ENCODE peak calls at places on chromosomes 4 and X, in seven cellular contexts. H is BE2C, F is astrocyte of the spinal cord, O is HTR-8/SVneo, A is endothelial cell, Y is 8988T, Z is fibroblast of gingiva. R is an unnamed sample.

GRCh38 chr4:142596595-142596994 is 249.5 kb downstream of the INPP4B start:
- DNase-seq in O (no peak), A (no peak), H (no peak), Z (no peak), Y (no peak), F (no peak), R (no peak)

GRCh38 chrX:112857478-112857878 is 16.8 kb upstream of the AMOT start:
- DNase-seq in O (no peak), A (no peak), Z (no peak), H (no peak), F (no peak), Y (no peak), R (no peak)

GRCh38 chrX:103155201-103155600 is 59.7 kb upstream of the BEX4 start:
- DNase-seq in Y (no peak), H (no peak), F (no peak), Z (peak), O (no peak), A (no peak), R (no peak)

GRCh38 chrX:139924696-139925094 is 8.2 kb downstream of the ATP11C start:
- DNase-seq in O (no peak), Z (no peak), F (no peak), Y (no peak), A (no peak), H (no peak), R (no peak)

GRCh38 chr4:107760281-107760947 is 40.4 kb upstream of the PAPSS1 start:
- DNase-seq in Z (peak), O (no peak), F (no peak), A (no peak), H (peak), Y (no peak), R (no peak)

GRCh38 chrX:46582964-46583363 is 9.4 kb downstream of the CHST7 start:
- DNase-seq in F (peak), H (no peak), A (no peak), O (no peak), Z (peak), Y (no peak), R (no peak)

GRCh38 chr4:122086338-122086737 is 65.8 kb upstream of the BLTP1 start:
- DNase-seq in F (no peak), Y (no peak), Z (peak), O (no peak), A (no peak), H (no peak), R (no peak)

GRCh38 chr4:137307806-137308205 is 224.5 kb downstream of the PCDH18 start:
- DNase-seq in Z (peak), A (no peak), Y (no peak), F (peak), O (peak), H (no peak), R (peak)

GRCh38 chr4:88696620-88697019 is 1.0 kb downstream of the NAP1L5 start:
- DNase-seq in O (no peak), Z (no peak), A (no peak), H (no peak), Y (no peak), F (no peak), R (peak)

GRCh38 chrX:57227691-57228090 is 58.8 kb upstream of the FAAH2 start:
- DNase-seq in O (no peak), A (no peak), H (no peak), Z (no peak), Y (no peak), F (no peak), R (no peak)

GRCh38 chr4:40897557-40898203 is 147.9 kb downstream of the NSUN7 start:
- DNase-seq in Y (peak), H (peak), Z (peak), A (peak), F (peak), O (peak), R (peak)

GRCh38 chrX:139518475-139518874 is 12.1 kb upstream of the F9 start:
- DNase-seq in A (no peak), Y (no peak), F (no peak), Z (no peak), H (no peak), O (no peak), R (no peak)

GRCh38 chr4:57102050-57102564 is 8.1 kb downstream of the IGFBP7 start:
- DNase-seq in H (peak), F (peak), O (no peak), A (no peak), Z (peak), Y (no peak), R (peak)

GRCh38 chrX:22975786-22976185 is 24.0 kb upstream of the DDX53 start:
- DNase-seq in Z (no peak), A (no peak), Y (no peak), H (no peak), F (no peak), O (no peak), R (no peak)

GRCh38 chrX:132491191-132491590 is 2.4 kb upstream of the MBNL3 start:
- DNase-seq in A (no peak), Z (no peak), F (no peak), H (no peak), O (no peak), Y (no peak), R (peak)

GRCh38 chrX:44019911-44020310 is 46.7 kb upstream of the NDP start:
- DNase-seq in Y (no peak), F (no peak), O (no peak), A (no peak), H (no peak), Z (no peak), R (no peak)

GRCh38 chrX:13001961-13002671 is 27.2 kb downstream of the TMSB4X start:
- DNase-seq in O (no peak), H (no peak), F (no peak), A (no peak), Y (no peak), Z (no peak), R (peak)

GRCh38 chrX:12981880-12982279 is 7.0 kb downstream of the TMSB4X start:
- DNase-seq in A (no peak), H (no peak), Z (no peak), O (no peak), F (no peak), Y (no peak), R (no peak)

GRCh38 chrX:39577206-39577605 is 520.6 kb downstream of the BCOR start:
- DNase-seq in Y (no peak), A (no peak), F (peak), H (no peak), Z (no peak), O (no peak), R (no peak)

GRCh38 chr4:123599061-123599919 is 202.7 kb downstream of the SPRY1 start:
- DNase-seq in Z (peak), A (no peak), F (no peak), O (no peak), H (no peak), Y (no peak), R (no peak)

GRCh38 chr4:173448557-173448918 is 49.6 kb upstream of the SCRG1 start:
- DNase-seq in A (no peak), Z (peak), Y (no peak), H (no peak), F (peak), O (no peak), R (no peak)

GRCh38 chr4:123288309-123289025 is 108.1 kb upstream of the SPRY1 start:
- DNase-seq in O (no peak), Y (no peak), H (no peak), F (no peak), A (no peak), Z (no peak), R (no peak)

GRCh38 chr4:70892086-70892769 is 9.9 kb upstream of the MOB1B start:
- DNase-seq in Z (no peak), H (no peak), Y (no peak), F (no peak), O (no peak), A (no peak), R (no peak)

GRCh38 chr4:5821665-5822358 is 71.1 kb downstream of the CRMP1 start:
- DNase-seq in A (peak), Z (no peak), O (no peak), Y (peak), H (peak), F (no peak), R (no peak)

GRCh38 chr4:150229538-150229937 is 151.3 kb downstream of the DCLK2 start:
- DNase-seq in O (no peak), Y (no peak), A (no peak), H (no peak), F (peak), Z (peak), R (peak)

GRCh38 chr4:12884846-12885796 is 599.0 kb downstream of the RAB28 start:
- DNase-seq in A (no peak), O (no peak), H (no peak), Z (no peak), Y (no peak), F (no peak), R (no peak)

GRCh38 chrX:72306085-72306801 is 529 bp upstream of the CITED1 start:
- DNase-seq in Y (no peak), Z (no peak), F (no peak), O (no peak), H (peak), A (no peak), R (peak)

GRCh38 chr4:2083826-2084160 is 24.7 kb downstream of the NAT8L start:
- DNase-seq in O (no peak), Y (no peak), Z (no peak), F (no peak), A (no peak), H (no peak), R (no peak)

GRCh38 chrX:75067931-75068330 is 88.2 kb downstream of the ABCB7 start:
- DNase-seq in H (no peak), O (no peak), A (no peak), Y (no peak), Z (peak), F (no peak), R (peak)

GRCh38 chr4:15658136-15658535 is 3.0 kb upstream of the FBXL5 start:
- DNase-seq in Y (no peak), A (no peak), H (no peak), Z (no peak), O (no peak), F (no peak), R (no peak)

GRCh38 chr4:39931441-39931901 is 46.2 kb downstream of the PDS5A start:
- DNase-seq in Z (no peak), H (no peak), Y (no peak), F (no peak), A (no peak), O (no peak), R (no peak)

GRCh38 chr4:172232966-172233365 is 419.8 kb downstream of the GALNTL6 start:
- DNase-seq in A (peak), O (no peak), H (peak), F (no peak), Y (no peak), Z (no peak), R (peak)

GRCh38 chr4:54197926-54198325 is 31.2 kb upstream of the PDGFRA start:
- DNase-seq in H (peak), F (no peak), Y (no peak), O (no peak), A (no peak), Z (no peak), R (no peak)

GRCh38 chr4:71691416-71692073 is 92.3 kb downstream of the GC start:
- DNase-seq in F (no peak), H (no peak), A (no peak), O (no peak), Y (no peak), Z (no peak), R (no peak)

GRCh38 chrX:119230850-119231249 is 5.2 kb upstream of the PGRMC1 start:
- DNase-seq in Z (no peak), H (no peak), F (no peak), O (no peak), A (no peak), Y (no peak), R (no peak)

GRCh38 chr4:109184421-109184956 is 118.0 kb downstream of the COL25A1 start:
- DNase-seq in A (no peak), Z (no peak), O (no peak), F (no peak), H (no peak), Y (no peak), R (no peak)

GRCh38 chrX:48508400-48509244 is at the start of gene PORCN:
- DNase-seq in A (peak), O (peak), Z (peak), F (peak), H (peak), Y (peak), R (peak)

R was measured in RKO.